ENCODE peak calls at places on chromosomes 3 and 15, in ten cellular contexts. F, P, H, Q, D, N, U, I, W and J are unnamed samples.
A peak's percentile ranks its signal among the peaks of the same experiment; 100 is the strongest.

GRCh38 chr15:51876169-51876568 is 46.7 kb downstream of the TMOD3 start:
- DNase-seq in N (no peak), H (no peak), Q (no peak), I (no peak), P (no peak), D (no peak), W (no peak), U (no peak), F (no peak), J (no peak)

GRCh38 chr3:94234177-94234788 is 171.4 kb downstream of the NSUN3 start:
- DNase-seq in H (no peak), F (no peak), I (no peak), P (peak; percentile 54), D (no peak), N (peak; percentile 20), W (no peak), Q (peak; percentile 60), U (peak; percentile 42), J (peak; percentile 49)

GRCh38 chr3:102129774-102130608 is 280.7 kb downstream of the NFKBIZ start:
- DNase-seq in H (no peak), I (no peak), P (peak; percentile 87), N (no peak), U (no peak), F (peak; percentile 68), W (no peak), D (no peak), Q (peak; percentile 89), J (peak; percentile 86)

GRCh38 chr15:89122532-89123525 is 34.6 kb downstream of the ABHD2 start:
- DNase-seq in I (no peak), H (no peak), U (peak; percentile 91), W (no peak), D (no peak), N (no peak), P (peak; percentile 50), Q (peak; percentile 49), F (no peak), J (no peak)

GRCh38 chr15:27592036-27592725 is 506.9 kb downstream of the OCA2 start:
- DNase-seq in D (no peak), W (no peak), F (no peak), U (no peak), I (no peak), H (no peak), P (peak; percentile 3), Q (no peak), N (no peak), J (no peak)

GRCh38 chr15:32867313-32867626 is 149.5 kb downstream of the GREM1 start:
- DNase-seq in N (no peak), W (no peak), F (peak; percentile 78), P (peak; percentile 77), U (no peak), I (no peak), Q (peak; percentile 77), H (no peak), D (no peak), J (peak; percentile 73)

GRCh38 chr3:172846103-172846561 is 95.6 kb downstream of the ECT2 start:
- DNase-seq in F (no peak), U (no peak), P (peak; percentile 8), I (no peak), W (no peak), Q (no peak), N (no peak), D (no peak), H (no peak), J (no peak)

GRCh38 chr3:43286886-43287301 is 554 bp downstream of the SNRK start:
- DNase-seq in P (no peak), D (no peak), W (no peak), Q (no peak), F (no peak), U (peak; percentile 50), N (peak; percentile 11), H (peak; percentile 20), I (no peak), J (peak; percentile 36)

GRCh38 chr3:39443530-39443929 is 23.9 kb upstream of the MOBP start:
- DNase-seq in D (no peak), F (no peak), U (peak; percentile 1), H (no peak), N (no peak), P (no peak), I (no peak), Q (no peak), W (no peak), J (no peak)